ENCODE peak calls at places on chromosomes 11 and 22, in four cellular contexts. M is ovary, I is NCI-H1930, R is retina. G is an unnamed sample.

GRCh38 chr11:765025-765801 is 12.1 kb downstream of the GATD1 start:
- DNase-seq in R (peak; percentile 47), M (no peak), I (no peak), G (peak; percentile 61)

GRCh38 chr22:46795845-46796565 is 33.6 kb downstream of the TBC1D22A start:
- DNase-seq in I (no peak), R (no peak), M (no peak), G (no peak)

GRCh38 chr11:113663567-113663966 is 42.5 kb downstream of the TMPRSS5 start:
- DNase-seq in I (no peak), R (no peak), M (no peak), G (no peak)

GRCh38 chr11:79393362-79394043 is 47.3 kb downstream of the TENM4 start:
- DNase-seq in M (peak; percentile 44), R (peak; percentile 67), I (no peak), G (no peak)

GRCh38 chr11:46238078-46238966 is 39.1 kb upstream of the CREB3L1 start:
- DNase-seq in R (peak; percentile 79), M (peak; percentile 86), I (peak; percentile 49), G (peak; percentile 67)

GRCh38 chr11:34794696-34795095 is 121.5 kb downstream of the APIP start:
- DNase-seq in M (no peak), I (no peak), R (no peak), G (no peak)

GRCh38 chr11:34397120-34397519 is 39.3 kb upstream of the ABTB2 start:
- DNase-seq in I (no peak), M (no peak), R (no peak), G (no peak)

GRCh38 chr11:130164221-130164570 is 4.6 kb downstream of the ST14 start:
- DNase-seq in M (no peak), I (no peak), R (no peak), G (no peak)

GRCh38 chr11:43555811-43556210 is 124.7 kb upstream of the HSD17B12 start:
- DNase-seq in I (peak; percentile 30), M (peak; percentile 78), R (peak; percentile 58), G (peak; percentile 26)

GRCh38 chr11:112637046-112637445 is 324.2 kb upstream of the NCAM1 start:
- DNase-seq in M (no peak), R (no peak), I (no peak), G (no peak)

G was measured in hepatic stellate cell.